ENCODE peak calls at places on chromosomes 4 and X, in nine cellular contexts. B is AG10803, K is HFF-Myc, C is stomach, O is choroid plexus epithelial cell, M is psoas muscle, V is HepG2, F is WERI-Rb-1, J is upper lobe of right lung. G is an unnamed sample.

GRCh38 chrX:5708209-5708608 is 520.5 kb downstream of the NLGN4X start:
- DNase-seq in B (peak), J (no peak), K (no peak), C (no peak), O (no peak), M (no peak), F (no peak), V (no peak), G (no peak)

GRCh38 chrX:15985937-15986336 is 131.3 kb upstream of the AP1S2 start:
- DNase-seq in C (no peak), M (no peak), K (no peak), F (no peak), V (no peak), B (no peak), J (no peak), O (no peak), G (no peak)

GRCh38 chr4:34148322-34148908 is 2095.9 kb downstream of the ARAP2 start:
- DNase-seq in J (no peak), F (no peak), K (no peak), C (no peak), O (no peak), M (no peak), B (no peak), V (no peak), G (no peak)

GRCh38 chr4:3413675-3414420 is 27.9 kb upstream of the HGFAC start:
- DNase-seq in F (peak), O (no peak), B (no peak), J (peak), K (no peak), M (no peak), C (no peak), V (no peak), G (no peak)

GRCh38 chrX:21738145-21738949 is 19.6 kb downstream of the SMPX start:
- DNase-seq in O (no peak), M (peak), J (no peak), F (peak), B (no peak), K (no peak), V (no peak), C (no peak), G (no peak)

GRCh38 chrX:13254076-13254785 is 65.6 kb downstream of the ATXN3L start:
- DNase-seq in V (peak), O (peak), F (peak), K (no peak), J (peak), B (peak), M (no peak), C (no peak), G (no peak)

GRCh38 chrX:118502121-118502794 is 6.6 kb downstream of the DOCK11 start:
- DNase-seq in O (peak), V (no peak), F (no peak), J (no peak), B (no peak), K (no peak), M (no peak), C (no peak), G (no peak)

GRCh38 chr4:10259976-10260375 is 143.4 kb upstream of the WDR1 start:
- DNase-seq in B (no peak), O (no peak), F (no peak), M (no peak), C (no peak), J (no peak), K (no peak), V (no peak), G (no peak)

GRCh38 chrX:21885568-21885967 is 29.8 kb downstream of the YY2 start:
- DNase-seq in V (no peak), B (peak), O (peak), M (no peak), J (no peak), F (no peak), K (no peak), C (no peak), G (no peak)

GRCh38 chrX:68658530-68658929 is 11.1 kb downstream of the STARD8 start:
- DNase-seq in J (no peak), K (no peak), O (peak), V (no peak), M (no peak), F (no peak), B (no peak), C (no peak), G (no peak)

GRCh38 chrX:139795196-139795595 is 87.2 kb upstream of the MCF2 start:
- DNase-seq in J (no peak), K (no peak), M (no peak), B (no peak), V (no peak), F (no peak), C (no peak), O (no peak), G (no peak)

GRCh38 chrX:17022205-17022604 is 75.7 kb downstream of the REPS2 start:
- DNase-seq in O (peak), K (peak), J (no peak), F (no peak), C (no peak), B (peak), M (no peak), V (no peak), G (peak)

GRCh38 chr4:100738388-100739165 is 220.8 kb upstream of the EMCN start:
- DNase-seq in V (no peak), K (peak), B (peak), O (peak), M (no peak), C (peak), F (no peak), J (no peak), G (peak)

DNA sequence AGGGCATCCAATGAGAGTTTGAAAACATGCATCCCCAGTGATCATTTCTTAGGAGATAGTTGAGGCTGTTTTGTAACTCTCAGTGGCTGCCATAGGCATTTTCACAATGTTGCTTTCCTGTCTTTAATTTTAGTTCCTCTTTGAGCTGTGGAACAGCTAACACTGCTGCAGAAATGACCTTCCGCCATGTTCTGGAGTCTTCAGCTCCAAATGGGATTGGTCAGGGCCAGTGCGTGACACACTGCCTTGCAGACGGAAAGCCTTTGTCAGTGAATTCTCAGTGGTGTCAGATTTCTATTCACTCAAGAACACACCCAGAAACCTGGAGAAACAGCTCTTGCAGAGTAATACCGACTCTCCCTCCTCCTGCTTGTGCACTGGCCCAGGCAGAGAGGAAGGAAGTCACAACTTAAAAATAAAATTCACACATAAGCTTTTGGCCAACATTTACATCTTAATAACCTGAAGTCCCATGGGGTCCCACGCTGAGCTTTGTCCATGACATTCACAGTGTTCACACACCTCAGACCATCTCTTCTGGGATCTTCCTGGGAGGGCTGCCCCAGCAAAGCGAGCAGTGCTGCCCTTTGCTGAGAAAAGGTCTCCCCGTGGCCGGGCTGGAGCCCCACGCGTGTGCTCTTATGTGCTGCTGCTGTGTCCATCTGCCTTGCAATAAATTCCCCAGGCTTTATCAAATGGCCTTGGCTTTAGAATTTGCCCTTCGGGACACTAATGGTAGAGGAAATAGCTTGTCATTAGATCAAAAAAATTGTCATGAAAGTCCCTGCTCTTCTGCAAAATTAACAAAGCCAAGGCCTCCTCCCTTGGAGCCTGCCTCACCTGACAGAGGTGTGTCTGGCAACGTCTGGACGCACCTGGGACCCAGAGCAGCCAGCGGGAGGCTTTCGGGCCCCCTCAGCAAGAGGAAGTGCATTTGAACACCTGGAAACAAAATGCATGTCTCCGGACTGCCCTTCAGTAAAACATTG is 126.8 kb downstream of the IRF2 start:
- DNase-seq in M (peak), B (peak), K (no peak), V (no peak), F (no peak), C (peak), J (no peak), O (peak), G (no peak)
- H3K4me3 ChIP-seq in M (peak), B (no peak), K (no peak), V (peak), F (no peak), C (no peak), J (no peak), O (no peak), G (no peak)

GRCh38 chr4:123403205-123403604 is 6.6 kb downstream of the SPRY1 start:
- DNase-seq in O (no peak), B (no peak), F (no peak), J (no peak), K (no peak), C (no peak), M (no peak), V (no peak), G (no peak)
- H3K4me3 ChIP-seq in O (no peak), B (no peak), F (no peak), J (peak), K (no peak), C (peak), M (peak), V (peak), G (no peak)

GRCh38 chr4:147381749-147382148 is 99.1 kb upstream of the EDNRA start:
- DNase-seq in B (no peak), M (no peak), J (no peak), O (no peak), F (no peak), C (no peak), V (no peak), K (no peak), G (no peak)

DNA sequence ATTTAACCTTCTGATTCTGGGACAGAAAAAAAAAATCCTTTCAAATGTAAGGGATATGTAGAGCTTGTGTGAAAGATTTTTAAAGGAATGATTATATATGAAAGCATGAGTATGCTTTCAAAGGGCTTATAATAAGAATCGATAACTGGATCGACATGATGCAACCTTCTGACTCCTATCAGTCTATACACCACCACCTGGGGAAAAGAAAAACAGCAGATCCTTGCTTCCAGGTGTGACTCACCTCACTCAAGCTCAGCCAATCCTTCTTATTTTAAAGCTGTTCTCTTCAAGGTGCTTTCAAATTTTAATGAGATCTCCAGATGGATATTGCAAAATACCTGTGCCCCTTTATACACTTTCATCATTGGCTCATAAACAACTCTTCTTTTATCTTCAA is 102.1 kb upstream of the EDNRA start:
- DNase-seq in O (no peak), F (no peak), M (no peak), V (no peak), J (no peak), K (no peak), C (no peak), B (no peak), G (no peak)
- H3K4me3 ChIP-seq in O (no peak), F (no peak), M (no peak), V (no peak), J (no peak), K (no peak), C (no peak), B (no peak), G (no peak)

GRCh38 chrX:111270339-111270738 is at the start of gene CAPN6:
- DNase-seq in B (peak), K (no peak), M (peak), F (no peak), V (no peak), J (peak), O (peak), C (peak), G (no peak)
- H3K4me3 ChIP-seq in B (no peak), K (no peak), M (no peak), F (no peak), V (no peak), J (no peak), O (no peak), C (peak), G (no peak)

GRCh38 chrX:153921070-153921469 is 5.0 kb downstream of the ARHGAP4 start:
- DNase-seq in B (no peak), O (no peak), M (no peak), J (no peak), K (no peak), C (no peak), V (no peak), F (peak), G (no peak)
- H3K4me3 ChIP-seq in B (no peak), O (no peak), M (peak), J (no peak), K (no peak), C (peak), V (no peak), F (peak), G (no peak)

G was measured in retinal pigment epithelial cell.